ENCODE peak calls at places on chromosomes 6 and 20, in seven cellular contexts. G, C, R, I, N, W and K are unnamed samples.

GRCh38 chr20:62901891-62902290 is 24.4 kb downstream of the DIDO1 start:
- DNase-seq in G (no peak), C (no peak), R (no peak), I (no peak), N (no peak), W (no peak), K (no peak)

GRCh38 chr6:128327890-128328289 is 192.5 kb downstream of the PTPRK start:
- DNase-seq in G (no peak), C (no peak), R (no peak), I (no peak), N (peak; percentile 3), W (peak; percentile 57), K (peak; percentile 17)

GRCh38 chr6:107822154-107823046 is 1.7 kb downstream of the SCML4 start:
- DNase-seq in G (no peak), C (no peak), R (no peak), I (no peak), N (no peak), W (peak; percentile 77), K (no peak)

GRCh38 chr20:7935027-7935551 is 5.2 kb downstream of the HAO1 start:
- DNase-seq in G (no peak), C (no peak), R (no peak), I (no peak), N (no peak), W (no peak), K (no peak)

GRCh38 chr20:19784511-19785172 is 26.6 kb downstream of the RIN2 start:
- DNase-seq in G (peak; percentile 68), C (peak; percentile 70), R (peak; percentile 89), I (no peak), N (peak; percentile 77), W (peak; percentile 45), K (no peak)

GRCh38 chr6:37306624-37307222 is 47.1 kb upstream of the RNF8 start:
- DNase-seq in G (no peak), C (no peak), R (no peak), I (no peak), N (no peak), W (no peak), K (no peak)

GRCh38 chr6:31065556-31065955 is 46.8 kb downstream of the C6orf15 start:
- DNase-seq in G (no peak), C (no peak), R (no peak), I (no peak), N (no peak), W (no peak), K (no peak)

GRCh38 chr6:6932968-6933367 is 174.8 kb upstream of the RREB1 start:
- DNase-seq in G (no peak), C (no peak), R (no peak), I (no peak), N (no peak), W (no peak), K (no peak)

GRCh38 chr6:131250121-131250520 is 114.9 kb downstream of the AKAP7 start:
- DNase-seq in G (no peak), C (peak; percentile 60), R (peak; percentile 40), I (no peak), N (no peak), W (no peak), K (no peak)

GRCh38 chr20:5608104-5608447 is 142.1 kb upstream of the SHLD1 start:
- DNase-seq in G (no peak), C (no peak), R (no peak), I (no peak), N (no peak), W (no peak), K (no peak)

GRCh38 chr6:169292340-169293124 is 38.9 kb upstream of the THBS2 start:
- DNase-seq in G (peak; percentile 90), C (no peak), R (peak; percentile 91), I (no peak), N (peak; percentile 90), W (no peak), K (no peak)

GRCh38 chr20:1376007-1376406 is 16.8 kb downstream of the FKBP1A start:
- DNase-seq in G (no peak), C (no peak), R (no peak), I (no peak), N (no peak), W (no peak), K (no peak)

GRCh38 chr20:32605167-32605656 is 20.1 kb upstream of the NOL4L start:
- DNase-seq in G (no peak), C (peak; percentile 86), R (peak; percentile 14), I (no peak), N (no peak), W (no peak), K (no peak)

GRCh38 chr6:43522547-43523263 is 5.8 kb downstream of the POLR1C start:
- DNase-seq in G (no peak), C (no peak), R (no peak), I (no peak), N (no peak), W (no peak), K (no peak)

GRCh38 chr6:43524483-43524961 is 7.6 kb downstream of the POLR1C start:
- DNase-seq in G (no peak), C (no peak), R (no peak), I (no peak), N (no peak), W (no peak), K (no peak)

GRCh38 chr6:43523282-43523681 is 6.4 kb downstream of the POLR1C start:
- DNase-seq in G (no peak), C (no peak), R (no peak), I (no peak), N (no peak), W (no peak), K (no peak)

GRCh38 chr6:43520097-43520496 is 3.2 kb downstream of the POLR1C start:
- DNase-seq in G (no peak), C (no peak), R (no peak), I (no peak), N (no peak), W (no peak), K (no peak)

DNA sequence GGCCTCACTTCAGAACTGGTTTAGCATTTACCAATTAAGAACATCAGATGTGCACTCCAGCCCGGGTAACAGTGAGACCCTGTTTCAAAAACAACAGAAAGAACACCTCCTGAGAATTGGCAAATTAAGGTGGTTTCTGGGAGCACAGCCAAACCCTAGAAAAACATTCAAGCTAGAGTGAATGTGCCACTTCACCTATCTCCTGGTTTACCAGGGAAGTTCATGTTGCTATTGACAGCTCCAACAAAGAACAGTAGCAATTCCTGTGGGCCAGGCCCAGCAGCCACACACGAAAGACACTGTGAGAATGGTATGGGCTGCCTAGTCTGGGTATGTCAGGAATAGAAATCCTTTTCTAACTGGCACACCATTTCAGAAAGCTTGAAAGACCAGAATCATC is 4.9 kb downstream of the POLR1C start:
- DNase-seq in G (no peak), C (no peak), R (no peak), I (no peak), N (no peak), W (no peak), K (no peak)
- H3K36me3 ChIP-seq in G (no peaks in the 10 kb centered on the region), C (peaks cover 12% of the 10 kb centered on the region), R (peaks cover 74% of the 10 kb centered on the region), I (peaks cover 54% of the 10 kb centered on the region), N (peaks cover 83% of the 10 kb centered on the region), W (peaks cover 67% of the 10 kb centered on the region), K (peaks cover 29% of the 10 kb centered on the region)

GRCh38 chr6:22530506-22530905 is 38.9 kb upstream of the HDGFL1 start:
- DNase-seq in G (no peak), C (no peak), R (no peak), I (no peak), N (no peak), W (no peak), K (no peak)
- H3K4me3 ChIP-seq in G (no peak overlapping the region), C (no peak overlapping the region), R (no peak overlapping the region), I (no peak overlapping the region), N (no peak overlapping the region), W (no peak overlapping the region), K (no peak overlapping the region)

GRCh38 chr6:17490724-17491123 is 97.3 kb downstream of the CAP2 start:
- DNase-seq in G (no peak), C (no peak), R (no peak), I (no peak), N (no peak), W (no peak), K (no peak)
- H3K27ac ChIP-seq in G (peak overlapping the region; percentile 60), C (no peak overlapping the region), R (no peak overlapping the region), I (no peak overlapping the region), N (no peak overlapping the region), W (no peak overlapping the region), K (no peak overlapping the region)

GRCh38 chr20:34350095-34350494 is 13.0 kb upstream of the ITCH start:
- DNase-seq in G (no peak), C (no peak), R (no peak), I (no peak), N (no peak), W (no peak), K (no peak)
- H3K36me3 ChIP-seq in G (no peaks in the 10 kb centered on the region), C (no peaks in the 10 kb centered on the region), R (no peaks in the 10 kb centered on the region), I (no peaks in the 10 kb centered on the region), N (no peaks in the 10 kb centered on the region), W (no peaks in the 10 kb centered on the region), K (no peaks in the 10 kb centered on the region)

GRCh38 chr6:95649451-95649850 is 72.1 kb downstream of the MANEA start:
- DNase-seq in G (no peak), C (no peak), R (no peak), I (no peak), N (no peak), W (no peak), K (no peak)
- H3K4me3 ChIP-seq in G (no peak overlapping the region), C (no peak overlapping the region), R (no peak overlapping the region), I (no peak overlapping the region), N (no peak overlapping the region), W (no peak overlapping the region), K (no peak overlapping the region)

DNA sequence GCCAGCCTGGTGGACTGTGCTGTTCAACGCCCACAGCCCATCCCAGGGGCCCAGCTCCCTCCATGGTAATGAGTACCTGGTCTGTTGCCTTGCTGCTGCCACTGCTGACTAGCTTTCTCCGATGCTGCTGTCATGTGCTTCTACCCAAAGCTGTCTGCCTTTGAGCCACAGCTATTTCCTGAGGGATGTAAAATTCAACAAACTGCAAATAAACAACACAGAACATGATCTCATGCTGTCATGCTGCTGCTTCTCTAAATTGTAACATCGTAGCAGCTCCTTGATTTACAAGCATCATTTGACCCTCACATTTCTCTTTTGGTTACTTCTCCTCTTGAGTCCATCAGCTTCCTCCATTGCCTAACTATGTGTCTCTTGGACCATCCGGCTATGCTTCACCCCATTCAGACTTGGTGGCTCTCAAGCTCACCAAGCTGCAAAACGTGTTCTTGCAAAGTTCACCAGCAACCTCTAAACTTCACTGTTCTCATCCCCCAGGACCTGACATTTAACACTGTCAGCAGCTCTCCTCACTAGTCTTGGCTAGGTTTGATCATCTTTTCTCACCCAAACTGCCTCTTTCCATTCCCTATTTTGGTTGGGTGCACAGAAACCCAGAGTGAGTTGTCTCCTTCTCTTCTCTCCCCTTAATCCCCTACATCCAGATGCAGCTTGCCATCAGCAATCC is 54.6 kb downstream of the FYN start:
- DNase-seq in G (no peak), C (no peak), R (no peak), I (no peak), N (no peak), W (no peak), K (no peak)
- H3K27ac ChIP-seq in G (no peak overlapping the region), C (no peak overlapping the region), R (no peak overlapping the region), I (no peak overlapping the region), N (no peak overlapping the region), W (no peak overlapping the region), K (peak overlapping the region; percentile 19)